ENCODE peak calls at places on chromosomes 11 and 22, in ten cellular contexts. F, J, V, D, P, A, O, T, G and U are unnamed samples. For H3K36me3, the result is how much of the 10 kb centered on the place peaks cover.

GRCh38 chr11:77250881-77251640 is 50.4 kb downstream of the GDPD4 start:
- DNase-seq in F (no peak), J (no peak), V (no peak), D (no peak), P (no peak), A (peak), O (no peak), T (no peak), G (no peak), U (no peak)

GRCh38 chr11:17611049-17611448 is 64.0 kb downstream of the OTOG start:
- DNase-seq in F (no peak), J (no peak), V (no peak), D (no peak), P (no peak), A (no peak), O (no peak), T (no peak), G (no peak), U (no peak)

GRCh38 chr11:3959015-3959917 is 103.8 kb downstream of the STIM1 start:
- DNase-seq in F (no peak), J (no peak), V (no peak), D (no peak), P (no peak), A (peak), O (no peak), T (no peak), G (no peak), U (no peak)

GRCh38 chr11:17845431-17845881 is 110.9 kb downstream of the KCNC1 start:
- DNase-seq in F (no peak), J (no peak), V (no peak), D (no peak), P (no peak), A (peak), O (no peak), T (no peak), G (no peak), U (no peak)

GRCh38 chr11:62544521-62545436 is 1.8 kb downstream of the AHNAK start:
- DNase-seq in F (peak), J (no peak), V (no peak), D (no peak), P (peak), A (no peak), O (peak), T (peak), G (peak), U (no peak)

GRCh38 chr22:49548356-49549202 is 279.1 kb downstream of the BRD1 start:
- DNase-seq in F (peak), J (peak), V (no peak), D (no peak), P (no peak), A (no peak), O (no peak), T (no peak), G (no peak), U (peak)

GRCh38 chr11:43685483-43685882 is 4.9 kb downstream of the HSD17B12 start:
- DNase-seq in F (no peak), J (no peak), V (no peak), D (no peak), P (no peak), A (peak), O (no peak), T (no peak), G (no peak), U (no peak)

GRCh38 chr11:74980627-74981026 is 8.1 kb upstream of the NEU3 start:
- DNase-seq in F (no peak), J (no peak), V (no peak), D (no peak), P (no peak), A (no peak), O (no peak), T (no peak), G (no peak), U (no peak)

GRCh38 chr11:90531001-90531400 is 308.2 kb upstream of the CHORDC1 start:
- DNase-seq in F (no peak), J (no peak), V (no peak), D (no peak), P (no peak), A (no peak), O (no peak), T (no peak), G (no peak), U (no peak)

GRCh38 chr11:120091701-120092100 is 46.2 kb downstream of the TRIM29 start:
- DNase-seq in F (no peak), J (no peak), V (no peak), D (no peak), P (no peak), A (no peak), O (no peak), T (no peak), G (no peak), U (no peak)

GRCh38 chr11:78472382-78472781 is 54.8 kb upstream of the GAB2 start:
- DNase-seq in F (no peak), J (no peak), V (no peak), D (no peak), P (no peak), A (no peak), O (no peak), T (no peak), G (no peak), U (no peak)

GRCh38 chr22:45290410-45290936 is 5.7 kb downstream of the UPK3A start:
- DNase-seq in F (peak), J (peak), V (peak), D (no peak), P (no peak), A (peak), O (no peak), T (no peak), G (no peak), U (no peak)

GRCh38 chr11:120352405-120352804 is 16.2 kb downstream of the ARHGEF12 start:
- DNase-seq in F (no peak), J (no peak), V (no peak), D (no peak), P (no peak), A (no peak), O (no peak), T (no peak), G (no peak), U (no peak)

GRCh38 chr11:128453444-128454336 is 133.7 kb downstream of the ETS1 start:
- DNase-seq in F (no peak), J (no peak), V (no peak), D (peak), P (no peak), A (peak), O (no peak), T (peak), G (peak), U (peak)

GRCh38 chr22:37967637-37968451 is 14.3 kb downstream of the POLR2F start:
- DNase-seq in F (no peak), J (no peak), V (no peak), D (no peak), P (no peak), A (no peak), O (no peak), T (no peak), G (no peak), U (no peak)

GRCh38 chr22:17074648-17075002 is 10.2 kb upstream of the IL17RA start:
- DNase-seq in F (no peak), J (no peak), V (no peak), D (no peak), P (no peak), A (peak), O (no peak), T (no peak), G (no peak), U (no peak)

GRCh38 chr11:134724779-134725140 is 312.7 kb upstream of the B3GAT1 start:
- DNase-seq in F (no peak), J (no peak), V (no peak), D (no peak), P (no peak), A (no peak), O (no peak), T (no peak), G (no peak), U (no peak)

GRCh38 chr11:118437046-118437735 is 899 bp downstream of the KMT2A start:
- DNase-seq in F (peak), J (peak), V (peak), D (peak), P (peak), A (peak), O (peak), T (peak), G (no peak), U (peak)

GRCh38 chr11:16876053-16876752 is 137.8 kb downstream of the C11orf58 start:
- DNase-seq in F (no peak), J (no peak), V (no peak), D (no peak), P (no peak), A (no peak), O (no peak), T (no peak), G (no peak), U (no peak)

GRCh38 chr11:69657456-69657910 is 16.5 kb downstream of the CCND1 start:
- DNase-seq in F (no peak), J (no peak), V (no peak), D (no peak), P (no peak), A (no peak), O (no peak), T (peak), G (no peak), U (peak)

GRCh38 chr22:27930246-27931060 is 11.4 kb upstream of the PITPNB start:
- DNase-seq in F (no peak), J (peak), V (no peak), D (no peak), P (no peak), A (no peak), O (no peak), T (no peak), G (no peak), U (no peak)

GRCh38 chr11:59754859-59755700 is at the start of gene STX3:
- DNase-seq in F (peak), J (peak), V (peak), D (peak), P (peak), A (peak), O (peak), T (peak), G (peak), U (peak)

GRCh38 chr11:92703431-92703830 is 266.0 kb upstream of the MTNR1B start:
- DNase-seq in F (no peak), J (no peak), V (no peak), D (no peak), P (no peak), A (no peak), O (no peak), T (peak), G (no peak), U (no peak)

GRCh38 chr11:118049771-118050170 is 27.1 kb upstream of the TMPRSS4 start:
- DNase-seq in F (no peak), J (no peak), V (no peak), D (no peak), P (no peak), A (no peak), O (no peak), T (no peak), G (no peak), U (peak)

GRCh38 chr11:131943296-131943695 is 572.9 kb downstream of the NTM start:
- DNase-seq in F (no peak), J (no peak), V (no peak), D (no peak), P (no peak), A (no peak), O (no peak), T (no peak), G (no peak), U (no peak)

GRCh38 chr11:17655682-17656081 is 63.7 kb upstream of the MYOD1 start:
- DNase-seq in F (no peak), J (no peak), V (no peak), D (no peak), P (no peak), A (no peak), O (no peak), T (no peak), G (no peak), U (no peak)

GRCh38 chr11:44199298-44199697 is 103.8 kb downstream of the EXT2 start:
- DNase-seq in F (no peak), J (no peak), V (no peak), D (no peak), P (no peak), A (no peak), O (no peak), T (no peak), G (no peak), U (no peak)

GRCh38 chr11:11416917-11417316 is 63.9 kb upstream of the CSNK2A3 start:
- DNase-seq in F (no peak), J (no peak), V (no peak), D (no peak), P (no peak), A (peak), O (no peak), T (no peak), G (no peak), U (no peak)

GRCh38 chr11:130475426-130476053 is 27.1 kb downstream of the ADAMTS15 start:
- DNase-seq in F (no peak), J (no peak), V (no peak), D (no peak), P (no peak), A (no peak), O (no peak), T (no peak), G (no peak), U (peak)

GRCh38 chr11:105489431-105489830 is 120.4 kb upstream of the GRIA4 start:
- DNase-seq in F (no peak), J (no peak), V (peak), D (no peak), P (no peak), A (peak), O (no peak), T (no peak), G (no peak), U (no peak)

GRCh38 chr22:39301926-39302325 is 17.5 kb downstream of the RPL3 start:
- DNase-seq in F (peak), J (no peak), V (no peak), D (no peak), P (no peak), A (no peak), O (no peak), T (no peak), G (no peak), U (no peak)

GRCh38 chr11:134668796-134669195 is 256.8 kb upstream of the B3GAT1 start:
- DNase-seq in F (no peak), J (no peak), V (no peak), D (no peak), P (no peak), A (no peak), O (no peak), T (no peak), G (no peak), U (no peak)

GRCh38 chr11:3920148-3920852 is 64.8 kb downstream of the STIM1 start:
- DNase-seq in F (peak), J (no peak), V (no peak), D (no peak), P (no peak), A (peak), O (no peak), T (peak), G (no peak), U (peak)

DNA sequence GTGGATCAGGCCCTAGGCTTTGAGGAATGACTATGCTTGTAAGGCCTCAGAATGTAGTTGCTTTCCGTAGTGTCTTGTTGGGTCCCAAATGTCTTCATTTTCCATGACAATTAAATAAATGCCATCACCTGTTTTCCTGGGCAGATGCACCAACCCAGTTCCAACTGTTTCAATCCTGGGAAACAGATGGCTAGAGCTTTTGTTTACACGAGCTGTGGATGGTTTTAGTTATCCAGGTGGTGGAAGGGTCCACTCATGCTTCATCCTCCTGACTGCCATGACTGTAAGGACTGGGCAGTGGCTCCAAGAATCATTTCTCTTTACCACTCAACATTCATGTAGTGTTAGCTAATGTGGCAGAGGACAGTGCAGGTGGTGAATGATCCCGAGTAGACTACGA is 8.6 kb downstream of the RCN1 start:
- DNase-seq in F (no peak), J (no peak), V (no peak), D (no peak), P (no peak), A (no peak), O (no peak), T (no peak), G (no peak), U (no peak)
- H3K36me3 ChIP-seq in F (half or more), J (half or more), V (under half), D (under half), P (under half), A (under half), O (under half), T (under half), G (half or more), U (half or more)

DNA sequence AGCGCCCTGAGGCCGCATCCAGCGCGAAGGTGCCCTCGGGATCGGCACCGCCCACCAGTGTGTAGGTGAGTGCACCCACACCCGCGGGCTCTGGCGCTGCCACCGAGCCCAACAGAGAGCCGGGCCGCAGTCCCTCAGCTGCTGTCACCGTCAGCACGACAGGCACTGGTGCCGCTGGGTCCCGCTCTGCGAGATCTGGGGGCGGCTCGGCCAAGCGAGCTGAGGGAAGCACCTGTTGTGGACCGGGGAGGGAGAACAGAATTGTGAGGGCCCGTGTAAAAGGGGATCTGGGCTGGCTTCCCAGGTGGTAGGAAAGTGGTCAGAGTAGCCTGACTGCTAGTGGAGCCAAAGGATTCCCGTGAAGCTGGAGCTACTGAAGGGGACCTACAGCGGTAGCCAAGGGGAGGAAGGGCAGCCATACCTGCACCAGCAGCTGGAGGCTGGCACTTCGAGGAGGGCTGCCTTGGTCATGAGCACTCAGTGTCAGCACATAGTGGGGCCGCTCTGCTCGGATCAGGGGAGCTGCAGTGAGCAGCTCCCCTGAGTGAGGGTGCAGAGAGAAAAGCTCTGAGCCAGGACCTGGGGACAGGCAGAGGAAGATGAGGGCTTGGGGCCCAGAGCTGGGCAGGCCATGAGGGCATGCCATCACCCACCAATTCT is 11.5 kb upstream of the TPP1 start:
- DNase-seq in F (no peak), J (no peak), V (no peak), D (no peak), P (no peak), A (no peak), O (no peak), T (no peak), G (no peak), U (peak)
- H3K36me3 ChIP-seq in F (under half), J (half or more), V (under half), D (under half), P (under half), A (under half), O (under half), T (under half), G (half or more), U (half or more)

DNA sequence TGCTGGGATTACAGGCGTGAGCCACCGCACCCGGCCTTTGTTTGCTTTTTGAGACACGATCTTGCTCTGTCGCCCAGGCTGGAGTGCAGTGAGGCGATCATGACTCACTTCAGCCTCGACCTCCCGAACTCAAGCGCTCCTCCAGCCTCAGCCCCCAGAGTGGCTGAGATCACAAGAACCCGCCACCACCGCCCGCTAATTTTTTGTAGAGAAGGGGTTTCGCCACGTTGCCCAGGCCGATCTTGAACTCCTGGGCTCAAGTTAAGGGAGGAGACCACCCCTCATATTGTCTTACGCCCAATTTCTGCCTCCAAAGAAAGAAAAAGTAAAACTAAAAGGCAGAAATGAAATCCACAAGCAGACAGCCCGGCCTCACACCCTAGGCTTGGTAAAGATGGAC is 1.5 kb upstream of the POLA2 start:
- DNase-seq in F (no peak), J (no peak), V (no peak), D (no peak), P (no peak), A (no peak), O (no peak), T (no peak), G (no peak), U (no peak)
- H3K36me3 ChIP-seq in F (under half), J (under half), V (under half), D (under half), P (under half), A (under half), O (under half), T (under half), G (under half), U (under half)

GRCh38 chr11:95799531-95799930 is 9.2 kb downstream of the CEP57 start:
- DNase-seq in F (no peak), J (no peak), V (no peak), D (no peak), P (no peak), A (no peak), O (no peak), T (no peak), G (no peak), U (no peak)

GRCh38 chr11:95805869-95806268 is 15.6 kb downstream of the CEP57 start:
- DNase-seq in F (no peak), J (no peak), V (no peak), D (no peak), P (no peak), A (no peak), O (no peak), T (no peak), G (no peak), U (no peak)

GRCh38 chr11:95802806-95803205 is 12.5 kb downstream of the CEP57 start:
- DNase-seq in F (no peak), J (no peak), V (no peak), D (no peak), P (no peak), A (no peak), O (no peak), T (no peak), G (no peak), U (no peak)

DNA sequence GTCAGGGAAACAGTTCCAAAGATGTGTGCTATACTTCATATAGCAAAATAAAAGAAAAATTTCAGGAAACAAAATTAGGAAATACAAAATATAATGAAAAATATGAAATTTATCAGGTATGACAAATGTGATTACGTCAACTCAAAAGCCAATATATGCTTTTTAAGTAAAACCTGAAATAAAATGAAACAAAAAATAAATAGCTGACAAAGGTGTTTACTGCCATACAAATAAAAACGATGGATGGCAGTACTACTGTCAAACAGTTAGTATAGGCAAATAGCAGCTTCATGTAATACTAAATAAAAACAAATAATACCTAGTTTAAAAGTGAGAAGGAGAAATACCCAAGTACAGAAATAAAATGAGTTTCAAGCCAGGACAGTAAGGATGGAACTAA is 13.7 kb downstream of the CEP57 start:
- DNase-seq in F (no peak), J (no peak), V (no peak), D (no peak), P (no peak), A (no peak), O (no peak), T (no peak), G (no peak), U (no peak)
- H3K36me3 ChIP-seq in F (under half), J (half or more), V (under half), D (under half), P (under half), A (under half), O (under half), T (under half), G (under half), U (under half)